ENCODE peak calls at places on chromosomes 13 and 19, in nine cellular contexts. O is stimulated activated CD4-positive, alpha-beta T cell treated with anti-CD3 and anti-CD28 coated beads, Interleukin-4, amount 100 ng/mL, for 4 hours; B is SW480; F is tibial nerve; N is GM03348; P is Peyer's patch; I is fibroblast of mammary gland; A is astrocyte of the cerebellum; E is hypothalamus. D is an unnamed sample.

GRCh38 chr13:66992183-66992582 is 238.0 kb downstream of the PCDH9 start:
- DNase-seq in B (no peak), I (no peak), N (no peak), P (no peak), F (no peak), A (peak), O (no peak), E (peak), D (no peak)

GRCh38 chr13:42553098-42554046 is 20.6 kb upstream of the TNFSF11 start:
- DNase-seq in O (no peak), E (no peak), P (no peak), B (no peak), N (no peak), A (peak), I (peak), F (no peak), D (no peak)

GRCh38 chr13:22828081-22828480 is 352.7 kb upstream of the SGCG start:
- DNase-seq in A (no peak), P (no peak), N (no peak), B (peak), E (no peak), O (no peak), I (peak), F (no peak), D (no peak)

GRCh38 chr13:60311527-60311926 is 85.5 kb upstream of the TDRD3 start:
- DNase-seq in I (no peak), N (no peak), P (no peak), O (no peak), A (no peak), E (no peak), F (no peak), B (no peak), D (no peak)

GRCh38 chr13:109672545-109672944 is 113.8 kb downstream of the IRS2 start:
- DNase-seq in E (no peak), O (no peak), I (no peak), F (no peak), B (no peak), A (no peak), N (no peak), P (no peak), D (no peak)

GRCh38 chr13:56459291-56459690 is 681.4 kb upstream of the PRR20A start:
- DNase-seq in N (no peak), E (no peak), B (no peak), F (no peak), O (no peak), I (no peak), P (no peak), A (no peak), D (no peak)

GRCh38 chr13:53138369-53139036 is 109.9 kb downstream of the OLFM4 start:
- DNase-seq in E (no peak), F (peak), I (peak), P (no peak), O (no peak), A (no peak), B (no peak), N (peak), D (no peak)

GRCh38 chr13:35881360-35881759 is 249.8 kb downstream of the DCLK1 start:
- DNase-seq in E (peak), O (no peak), I (no peak), B (no peak), N (no peak), P (no peak), A (no peak), F (no peak), D (no peak)

GRCh38 chr19:55372316-55373081 is 2.2 kb upstream of the IL11 start:
- DNase-seq in B (peak), I (peak), F (no peak), E (no peak), N (no peak), O (no peak), A (no peak), P (no peak), D (no peak)

GRCh38 chr19:44807652-44808462 is 1.0 kb upstream of the BCAM start:
- DNase-seq in E (no peak), O (no peak), B (peak), A (no peak), F (no peak), P (no peak), N (peak), I (peak), D (no peak)

GRCh38 chr19:41083516-41083915 is 4.7 kb upstream of the CYP2A13 start:
- DNase-seq in O (no peak), F (no peak), E (no peak), P (no peak), N (no peak), A (no peak), B (peak), I (no peak), D (no peak)

GRCh38 chr13:108769213-108770070 is 140.0 kb downstream of the MYO16 start:
- DNase-seq in P (no peak), F (no peak), E (no peak), O (no peak), N (no peak), B (peak), A (no peak), I (no peak), D (no peak)

GRCh38 chr13:21435710-21436151 is 23.4 kb downstream of the ZDHHC20 start:
- DNase-seq in F (no peak), E (no peak), N (peak), O (peak), B (peak), P (no peak), A (no peak), I (peak), D (peak)

GRCh38 chr19:3609779-3610719 is 3.4 kb upstream of the TBXA2R start:
- DNase-seq in B (no peak), P (no peak), O (no peak), F (no peak), E (no peak), A (no peak), I (no peak), N (no peak), D (no peak)

GRCh38 chr19:57708641-57709354 is at the start of gene ZNF154:
- DNase-seq in B (no peak), I (peak), E (peak), N (peak), P (no peak), O (peak), F (no peak), A (peak), D (peak)

GRCh38 chr13:102394158-102395053 is 7.4 kb downstream of the FGF14 start:
- DNase-seq in B (no peak), N (peak), I (peak), E (peak), A (peak), P (peak), F (peak), O (peak), D (peak)

GRCh38 chr13:99029576-99029975 is 51.7 kb upstream of the DOCK9 start:
- DNase-seq in O (no peak), B (no peak), E (no peak), I (no peak), N (no peak), P (no peak), F (no peak), A (no peak), D (no peak)

GRCh38 chr13:45406421-45406820 is 11.8 kb downstream of the SLC25A30 start:
- DNase-seq in A (no peak), F (no peak), E (no peak), I (no peak), N (no peak), O (no peak), B (no peak), P (no peak), D (no peak)

GRCh38 chr13:111943229-111943795 is 123.6 kb upstream of the SOX1 start:
- DNase-seq in I (no peak), B (no peak), N (no peak), F (no peak), P (peak), E (no peak), O (no peak), A (no peak), D (no peak)